ENCODE peak calls at places on chromosomes 11 and 22, in ten cellular contexts. W, U, A, P, D, V, S, T, Y and B are unnamed samples. For H3K4me1, the result is how much of the 10 kb centered on the place peaks cover.

GRCh38 chr11:106827687-106828086 is 190.6 kb downstream of the GUCY1A2 start:
- DNase-seq in W (peak), U (peak), A (no peak), P (no peak), D (no peak), V (no peak), S (no peak), T (peak), Y (no peak), B (no peak)

GRCh38 chr22:22043296-22044078 is 60.9 kb upstream of the TOP3B start:
- DNase-seq in W (no peak), U (no peak), A (no peak), P (no peak), D (no peak), V (no peak), S (no peak), T (no peak), Y (no peak), B (no peak)

GRCh38 chr11:71431271-71431670 is 16.9 kb downstream of the DHCR7 start:
- DNase-seq in W (no peak), U (no peak), A (no peak), P (no peak), D (no peak), V (no peak), S (no peak), T (no peak), Y (no peak), B (no peak)

GRCh38 chr11:121207485-121208115 is 85.0 kb upstream of the SC5D start:
- DNase-seq in W (no peak), U (no peak), A (no peak), P (no peak), D (no peak), V (no peak), S (no peak), T (no peak), Y (no peak), B (no peak)

GRCh38 chr11:118975771-118976709 is 4.5 kb downstream of the FOXR1 start:
- DNase-seq in W (no peak), U (peak), A (no peak), P (no peak), D (no peak), V (no peak), S (no peak), T (no peak), Y (no peak), B (no peak)

GRCh38 chr22:20522828-20523117 is 15.4 kb downstream of the MED15 start:
- DNase-seq in W (no peak), U (no peak), A (no peak), P (no peak), D (no peak), V (no peak), S (no peak), T (no peak), Y (no peak), B (no peak)

GRCh38 chr22:20437253-20438065 is at the start of gene SCARF2:
- DNase-seq in W (no peak), U (peak), A (peak), P (peak), D (no peak), V (no peak), S (peak), T (peak), Y (no peak), B (peak)

GRCh38 chr11:289145-289705 is 299 bp downstream of the PGGHG start:
- DNase-seq in W (no peak), U (no peak), A (no peak), P (no peak), D (no peak), V (no peak), S (peak), T (no peak), Y (peak), B (no peak)

GRCh38 chr11:68040121-68040956 is 1.5 kb downstream of the TCIRG1 start:
- DNase-seq in W (peak), U (peak), A (peak), P (no peak), D (peak), V (no peak), S (peak), T (peak), Y (peak), B (peak)

GRCh38 chr11:6251990-6252473 is 7.6 kb upstream of the CCKBR start:
- DNase-seq in W (no peak), U (peak), A (no peak), P (no peak), D (no peak), V (no peak), S (peak), T (no peak), Y (no peak), B (peak)

GRCh38 chr11:119717839-119718534 is 11.0 kb downstream of the NECTIN1 start:
- DNase-seq in W (no peak), U (no peak), A (no peak), P (peak), D (no peak), V (no peak), S (no peak), T (peak), Y (no peak), B (peak)

GRCh38 chr11:131914299-131914902 is 544.0 kb downstream of the NTM start:
- DNase-seq in W (no peak), U (no peak), A (no peak), P (no peak), D (no peak), V (no peak), S (no peak), T (no peak), Y (no peak), B (no peak)

GRCh38 chr11:27427183-27427980 is 45.2 kb downstream of the LGR4 start:
- DNase-seq in W (no peak), U (peak), A (no peak), P (no peak), D (no peak), V (no peak), S (no peak), T (no peak), Y (no peak), B (no peak)

GRCh38 chr11:7574491-7575129 is 60.8 kb downstream of the PPFIBP2 start:
- DNase-seq in W (no peak), U (no peak), A (no peak), P (no peak), D (no peak), V (no peak), S (no peak), T (no peak), Y (no peak), B (no peak)

GRCh38 chr11:55714982-55715888 is 53.2 kb downstream of the OR4C6 start:
- DNase-seq in W (no peak), U (no peak), A (no peak), P (no peak), D (no peak), V (no peak), S (no peak), T (no peak), Y (no peak), B (peak)

GRCh38 chr11:60315866-60316265 is 11.2 kb upstream of the MS4A6E start:
- DNase-seq in W (no peak), U (no peak), A (no peak), P (peak), D (no peak), V (no peak), S (no peak), T (no peak), Y (no peak), B (no peak)

GRCh38 chr11:8259316-8259995 is 4.2 kb downstream of the LMO1 start:
- DNase-seq in W (no peak), U (no peak), A (no peak), P (no peak), D (no peak), V (no peak), S (no peak), T (peak), Y (no peak), B (no peak)

GRCh38 chr11:65767406-65767805 is 13.4 kb downstream of the AP5B1 start:
- DNase-seq in W (no peak), U (no peak), A (no peak), P (no peak), D (no peak), V (no peak), S (no peak), T (no peak), Y (no peak), B (no peak)

GRCh38 chr11:2777396-2777795 is 77.6 kb upstream of the KCNQ1OT1 start:
- DNase-seq in W (peak), U (peak), A (peak), P (no peak), D (no peak), V (no peak), S (no peak), T (peak), Y (no peak), B (no peak)

GRCh38 chr22:28375761-28376534 is 303.7 kb downstream of the TTC28 start:
- DNase-seq in W (no peak), U (no peak), A (no peak), P (no peak), D (no peak), V (no peak), S (no peak), T (no peak), Y (no peak), B (no peak)

GRCh38 chr22:44723801-44724200 is 21.8 kb downstream of the PRR5 start:
- DNase-seq in W (no peak), U (no peak), A (no peak), P (no peak), D (no peak), V (peak), S (no peak), T (no peak), Y (no peak), B (no peak)

GRCh38 chr11:128568166-128568778 is 19.1 kb downstream of the ETS1 start:
- DNase-seq in W (peak), U (no peak), A (peak), P (no peak), D (no peak), V (no peak), S (no peak), T (no peak), Y (no peak), B (no peak)

GRCh38 chr11:40877256-40877655 is 582.2 kb downstream of the LRRC4C start:
- DNase-seq in W (no peak), U (no peak), A (no peak), P (no peak), D (no peak), V (no peak), S (no peak), T (no peak), Y (no peak), B (peak)

GRCh38 chr11:61820174-61820573 is 3.4 kb upstream of the FADS1 start:
- DNase-seq in W (no peak), U (no peak), A (no peak), P (no peak), D (no peak), V (no peak), S (no peak), T (no peak), Y (no peak), B (no peak)

GRCh38 chr22:26515938-26516337 is 3.7 kb upstream of the TFIP11 start:
- DNase-seq in W (no peak), U (no peak), A (no peak), P (no peak), D (no peak), V (no peak), S (no peak), T (no peak), Y (no peak), B (no peak)

GRCh38 chr11:3206128-3206921 is 12.3 kb downstream of the MRGPRG start:
- DNase-seq in W (peak), U (no peak), A (peak), P (no peak), D (no peak), V (no peak), S (no peak), T (peak), Y (no peak), B (no peak)

GRCh38 chr11:86806903-86807302 is 6.6 kb downstream of the PRSS23 start:
- DNase-seq in W (no peak), U (no peak), A (no peak), P (no peak), D (no peak), V (no peak), S (no peak), T (no peak), Y (no peak), B (no peak)

GRCh38 chr22:28477556-28477955 is 202.1 kb downstream of the TTC28 start:
- DNase-seq in W (no peak), U (no peak), A (no peak), P (no peak), D (no peak), V (no peak), S (no peak), T (no peak), Y (no peak), B (no peak)

GRCh38 chr11:68373189-68373809 is 60.9 kb downstream of the LRP5 start:
- DNase-seq in W (no peak), U (no peak), A (peak), P (no peak), D (no peak), V (no peak), S (no peak), T (no peak), Y (no peak), B (peak)

GRCh38 chr11:17381156-17381555 is 7.3 kb downstream of the KCNJ11 start:
- DNase-seq in W (no peak), U (no peak), A (no peak), P (no peak), D (no peak), V (no peak), S (no peak), T (no peak), Y (no peak), B (no peak)

DNA sequence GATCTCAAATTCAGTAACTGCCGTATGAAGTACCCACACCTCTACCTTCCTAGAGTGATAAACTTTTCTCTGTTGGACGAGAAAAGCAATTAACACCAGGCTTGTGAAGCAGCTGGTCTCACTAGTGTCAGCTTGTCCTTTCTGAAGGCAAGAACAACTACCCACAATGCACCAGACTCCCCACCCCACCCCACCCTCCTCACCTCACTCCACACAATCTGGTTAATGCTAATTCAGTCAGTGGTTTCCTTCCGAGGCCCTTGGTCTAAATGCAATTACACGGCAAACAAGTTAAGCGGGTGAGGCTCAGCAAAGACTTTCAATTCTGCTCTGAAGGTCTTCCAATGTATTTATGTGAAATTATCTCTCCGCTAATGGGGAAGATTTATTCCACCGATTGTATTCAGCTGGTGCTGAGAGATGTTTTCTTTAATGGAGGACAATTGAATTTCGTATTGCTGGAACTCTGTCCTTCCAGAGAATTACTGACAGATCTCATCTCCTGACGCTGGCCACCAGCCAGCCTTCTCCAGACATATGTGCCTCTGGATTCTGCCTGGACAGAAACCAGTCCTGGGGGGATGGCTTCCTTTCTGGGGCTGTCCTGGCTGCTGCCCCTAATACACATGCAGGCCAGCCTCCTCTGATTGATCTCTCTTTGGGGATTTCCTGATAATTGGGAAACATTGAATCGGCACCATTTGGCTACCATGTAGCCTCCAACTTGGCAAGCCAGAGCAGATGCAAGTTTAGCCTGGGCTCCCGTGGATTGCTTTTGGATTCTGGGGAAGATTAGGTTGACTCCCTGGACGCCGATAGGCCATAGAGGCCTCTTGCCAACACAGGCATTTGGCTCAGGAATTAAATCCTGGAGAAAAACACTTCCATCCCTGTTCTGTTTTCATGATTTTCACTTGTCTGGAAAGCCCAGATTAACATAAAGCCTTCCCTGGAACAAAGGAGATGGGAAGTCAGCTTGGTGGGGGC is 165.8 kb upstream of the NARS2 start:
- DNase-seq in W (no peak), U (no peak), A (peak), P (no peak), D (no peak), V (no peak), S (peak), T (no peak), Y (no peak), B (no peak)
- H3K27ac ChIP-seq in W (no peak), U (no peak), A (no peak), P (no peak), D (no peak), V (no peak), S (peak), T (no peak), Y (no peak), B (no peak)

DNA sequence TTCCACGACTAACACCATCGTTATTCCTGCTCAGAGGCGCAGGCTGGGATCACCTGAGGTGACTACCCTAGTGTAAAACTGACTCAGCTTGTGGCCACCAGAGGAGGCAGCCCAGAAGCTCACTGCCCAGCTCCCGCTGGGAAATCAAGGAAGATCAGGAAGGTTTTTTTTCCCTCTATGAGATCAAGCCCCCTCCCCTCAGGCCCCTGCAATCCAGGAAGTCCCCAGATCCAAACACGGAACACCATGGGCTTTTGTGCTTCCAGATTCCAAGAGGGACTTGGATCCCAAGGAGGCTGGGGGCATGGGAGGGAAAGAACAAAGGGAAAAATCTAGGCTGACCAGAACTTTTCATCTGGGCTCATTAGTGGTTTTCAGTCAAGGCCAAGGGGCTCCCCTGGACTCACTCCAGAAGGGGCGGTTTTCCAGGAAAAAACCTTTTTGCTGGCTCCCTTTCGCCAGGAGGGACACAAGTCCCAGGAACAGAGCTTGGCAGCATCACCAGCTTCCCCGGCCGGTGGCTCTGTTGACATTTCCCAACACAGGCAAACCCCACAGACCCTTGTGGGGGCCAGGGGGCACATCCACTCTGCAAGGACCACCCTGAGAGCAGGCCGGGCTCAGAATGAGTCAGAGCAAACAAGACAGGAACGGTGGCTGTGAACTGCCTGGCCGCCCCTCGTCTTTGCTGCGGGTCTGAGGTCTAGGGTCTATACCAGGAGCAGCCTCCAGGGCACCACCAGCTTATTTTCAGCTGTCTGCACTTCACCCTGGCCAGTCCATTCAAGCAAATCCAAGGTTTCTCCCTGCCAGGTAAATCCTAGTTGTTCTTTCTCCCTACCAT is 36.8 kb downstream of the MYH9 start:
- DNase-seq in W (no peak), U (peak), A (no peak), P (no peak), D (no peak), V (no peak), S (no peak), T (peak), Y (no peak), B (peak)
- H3K4me1 ChIP-seq in W (half or more), U (half or more), A (half or more), P (under half), D (half or more), V (under half), S (half or more), T (under half), Y (half or more), B (under half)

DNA sequence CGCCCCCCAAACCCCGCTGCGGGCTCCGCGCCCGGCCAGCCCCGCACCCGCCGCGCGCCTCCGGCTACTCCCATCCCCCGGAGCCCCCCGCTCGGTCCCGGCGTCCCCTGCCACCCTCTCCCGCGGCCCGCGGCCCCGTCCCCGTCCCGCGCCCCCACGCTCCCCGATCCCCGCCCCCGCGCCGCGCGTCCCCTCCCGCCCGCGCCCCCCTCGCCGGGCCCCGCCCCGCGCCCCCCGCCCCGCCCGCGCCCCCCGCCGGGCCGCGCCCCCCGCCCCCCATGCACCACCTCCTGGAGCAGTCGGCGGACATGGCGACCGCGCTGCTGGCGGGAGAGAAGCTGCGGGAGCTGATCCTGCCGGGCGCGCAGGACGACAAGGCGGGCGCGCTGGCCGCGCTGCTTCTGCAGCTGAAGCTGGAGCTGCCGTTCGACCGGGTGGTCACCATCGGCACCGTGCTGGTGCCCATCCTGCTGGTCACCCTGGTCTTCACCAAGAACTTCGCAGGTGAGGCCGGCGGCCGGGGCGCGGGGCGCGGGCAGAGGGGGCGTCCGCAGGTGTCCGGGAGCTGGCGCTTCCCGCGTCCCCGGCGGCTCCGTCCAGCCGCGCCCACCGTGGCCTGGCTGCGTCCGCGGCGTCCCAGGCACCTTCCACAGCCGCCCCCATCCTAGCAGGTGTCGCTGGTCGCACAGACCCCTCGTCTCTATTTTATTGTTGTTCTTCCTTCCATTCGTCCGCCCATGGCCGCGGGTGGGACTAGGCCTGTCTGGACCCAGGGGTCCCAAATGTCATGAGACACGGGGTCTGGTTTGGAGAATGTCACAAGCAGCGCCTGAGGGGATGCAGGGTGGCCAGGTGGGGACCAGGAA is at the start of gene PANX2:
- DNase-seq in W (peak), U (peak), A (no peak), P (no peak), D (no peak), V (no peak), S (no peak), T (peak), Y (no peak), B (no peak)
- H3K4me3 ChIP-seq in W (peak), U (no peak), A (peak), P (peak), D (no peak), V (peak), S (peak), T (peak), Y (no peak), B (peak)

DNA sequence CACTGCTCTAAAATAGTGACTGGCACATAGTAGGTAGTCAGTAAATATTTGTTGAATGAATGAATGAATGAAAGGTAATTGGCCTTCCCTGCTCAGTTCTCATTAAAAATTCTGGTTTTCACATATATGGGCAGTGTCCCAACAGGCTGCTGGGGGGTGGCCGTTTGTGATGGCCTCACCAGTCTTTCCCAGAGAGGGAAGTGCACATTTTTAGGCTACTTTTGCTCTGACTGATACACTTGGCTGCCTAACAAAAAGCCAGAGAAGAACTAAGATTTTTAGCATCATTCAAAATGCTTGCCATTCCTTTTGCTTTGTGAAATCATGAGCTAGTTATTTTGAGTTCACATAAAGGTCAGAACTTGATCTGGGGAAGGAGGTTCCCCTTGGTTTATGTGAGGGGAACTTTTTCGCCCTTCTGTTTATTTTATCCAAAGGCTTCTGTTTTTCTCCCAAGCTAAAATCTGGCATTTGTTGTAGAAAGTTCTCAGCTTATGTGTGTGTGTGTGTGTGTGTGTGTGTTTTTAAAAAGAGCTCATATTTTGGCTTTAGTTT is 83.1 kb downstream of the PTPRJ start:
- DNase-seq in W (no peak), U (no peak), A (no peak), P (no peak), D (no peak), V (peak), S (no peak), T (no peak), Y (no peak), B (no peak)
- H3K27ac ChIP-seq in W (peak), U (peak), A (peak), P (no peak), D (no peak), V (peak), S (peak), T (peak), Y (no peak), B (no peak)